ENCODE peak calls at places on chromosome 6, in seven cellular contexts. K is IMR-90, H is lung, X is left ventricle myocardium inferior, I is K562, G is right cardiac atrium, B is aorta. S is an unnamed sample. For H3K27me3, the result is how much of the 10 kb centered on the place peaks cover.

GRCh38 chr6:111576302-111576701 is 29.4 kb downstream of the TRAF3IP2 start:
- DNase-seq in I (no peak), B (no peak), H (no peak), G (no peak), K (peak), X (no peak), S (no peak)

GRCh38 chr6:154218336-154218735 is 138.3 kb downstream of the IPCEF1 start:
- DNase-seq in X (no peak), I (no peak), K (no peak), G (no peak), H (no peak), B (no peak), S (no peak)

GRCh38 chr6:153215242-153215641 is 84.2 kb upstream of the RGS17 start:
- DNase-seq in H (no peak), X (no peak), B (no peak), I (no peak), K (no peak), G (no peak), S (no peak)

GRCh38 chr6:33313709-33314514 is at the start of gene TAPBP:
- DNase-seq in B (peak), G (peak), I (peak), X (peak), H (peak), K (peak), S (peak)

GRCh38 chr6:167398214-167399050 is 73.5 kb downstream of the TTLL2 start:
- DNase-seq in X (no peak), K (no peak), G (no peak), H (no peak), I (no peak), B (no peak), S (no peak)

GRCh38 chr6:22036699-22037098 is 260.1 kb downstream of the PRL start:
- DNase-seq in H (no peak), K (no peak), X (no peak), B (no peak), G (no peak), I (no peak), S (no peak)

GRCh38 chr6:7684843-7685242 is 41.1 kb upstream of the BMP6 start:
- DNase-seq in G (no peak), X (no peak), H (no peak), K (no peak), I (no peak), B (no peak), S (no peak)

GRCh38 chr6:122697458-122697857 is 82.1 kb upstream of the FABP7 start:
- DNase-seq in B (no peak), I (no peak), K (no peak), G (no peak), H (no peak), X (no peak), S (no peak)

GRCh38 chr6:118939683-118940082 is 4.7 kb upstream of the MCM9 start:
- DNase-seq in K (no peak), X (peak), I (no peak), B (no peak), H (no peak), G (peak), S (no peak)

GRCh38 chr6:89483111-89483720 is 50.3 kb downstream of the ANKRD6 start:
- DNase-seq in B (peak), K (no peak), I (no peak), X (peak), G (peak), H (peak), S (no peak)

GRCh38 chr6:44043036-44043478 is 84.2 kb downstream of the MRPL14 start:
- DNase-seq in K (peak), I (no peak), G (no peak), H (no peak), B (no peak), X (no peak), S (no peak)

GRCh38 chr6:43455034-43455747 is at the start of gene DLK2:
- DNase-seq in B (no peak), K (no peak), H (no peak), G (no peak), I (peak), X (no peak), S (peak)

GRCh38 chr6:166446567-166447065 is 63.9 kb upstream of the MPC1 start:
- DNase-seq in K (peak), X (no peak), H (no peak), I (no peak), B (no peak), G (no peak), S (no peak)

GRCh38 chr6:117270960-117271507 is 5.7 kb downstream of the VGLL2 start:
- DNase-seq in X (no peak), G (no peak), I (no peak), K (no peak), B (no peak), H (no peak), S (no peak)
- H3K4me3 ChIP-seq in X (peak), G (peak), I (no peak), K (no peak), B (peak), H (no peak), S (no peak)

GRCh38 chr6:150150458-150150820 is 7.6 kb downstream of the PPP1R14C start:
- DNase-seq in B (no peak), X (no peak), H (no peak), G (no peak), K (no peak), I (no peak), S (no peak)
- H3K27me3 ChIP-seq in B (under half), X (half or more), H (under half), G (under half), K (under half), I (under half), S (under half)

GRCh38 chr6:108689279-108690161 is 128.8 kb downstream of the FOXO3 start:
- DNase-seq in H (peak), B (peak), X (peak), K (peak), G (peak), I (peak), S (peak)
- H3K4me3 ChIP-seq in H (no peak), B (no peak), X (no peak), K (no peak), G (no peak), I (no peak), S (no peak)

GRCh38 chr6:133587396-133587795 is 301.5 kb upstream of the TCF21 start:
- DNase-seq in K (no peak), H (no peak), B (no peak), G (no peak), I (no peak), X (no peak), S (no peak)

GRCh38 chr6:133583907-133584306 is 305.0 kb upstream of the TCF21 start:
- DNase-seq in K (no peak), H (no peak), G (no peak), I (no peak), X (no peak), B (no peak), S (no peak)

GRCh38 chr6:133587841-133588240 is 301.1 kb upstream of the TCF21 start:
- DNase-seq in G (no peak), H (no peak), X (no peak), B (no peak), K (peak), I (no peak), S (no peak)

GRCh38 chr6:133590196-133590595 is 298.7 kb upstream of the TCF21 start:
- DNase-seq in K (no peak), H (no peak), B (no peak), G (no peak), I (no peak), X (no peak), S (no peak)

GRCh38 chr6:133584903-133585302 is 304.0 kb upstream of the TCF21 start:
- DNase-seq in X (no peak), H (no peak), B (no peak), I (no peak), G (no peak), K (no peak), S (no peak)
- H3K27me3 ChIP-seq in X (under half), H (under half), B (under half), I (under half), G (under half), K (under half), S (under half)

GRCh38 chr6:110356778-110357177 is 1.4 kb downstream of the METTL24 start:
- DNase-seq in B (no peak), G (no peak), K (no peak), X (no peak), H (no peak), I (no peak), S (peak)

GRCh38 chr6:110357696-110358535 is at the start of gene METTL24:
- DNase-seq in B (peak), K (no peak), H (no peak), X (no peak), I (no peak), G (peak), S (no peak)

GRCh38 chr6:110359554-110359953 is 1.4 kb upstream of the METTL24 start:
- DNase-seq in H (no peak), G (no peak), X (no peak), B (no peak), I (no peak), K (no peak), S (no peak)

GRCh38 chr6:110357298-110357695 is 852 bp downstream of the METTL24 start:
- DNase-seq in B (no peak), K (no peak), X (no peak), G (no peak), I (no peak), H (no peak), S (no peak)

DNA sequence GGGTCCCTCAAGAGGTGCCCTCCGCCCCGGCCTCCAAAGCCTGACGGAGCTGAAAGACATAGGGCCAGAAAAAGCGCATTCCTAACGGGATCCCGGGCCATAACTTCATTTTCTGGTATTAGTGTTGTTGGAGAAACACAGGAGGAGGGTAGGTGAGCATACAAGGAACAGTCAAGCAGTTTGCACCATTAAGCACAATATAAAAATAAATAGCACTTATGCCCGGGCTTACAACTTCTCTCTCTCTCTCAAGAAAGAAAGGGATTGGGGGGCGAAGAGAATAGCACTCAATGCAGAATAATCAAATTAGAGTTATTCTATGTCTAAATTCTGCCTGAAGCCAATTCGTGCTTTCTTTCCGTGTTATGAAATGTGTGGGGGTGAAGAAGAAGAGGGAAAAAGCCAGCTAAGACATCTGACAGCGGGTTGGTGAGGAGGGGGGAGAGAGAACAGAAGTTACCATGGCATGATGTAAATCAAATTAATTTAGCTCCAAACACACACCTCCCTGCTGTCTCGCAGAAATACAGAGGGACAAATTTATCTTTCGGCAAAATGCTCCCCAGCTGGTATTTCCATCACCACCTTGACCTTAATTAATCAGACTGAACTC is 493 bp upstream of the METTL24 start:
- DNase-seq in X (no peak), B (no peak), G (no peak), K (no peak), H (no peak), I (no peak), S (no peak)
- H3K4me3 ChIP-seq in X (peak), B (peak), G (peak), K (peak), H (no peak), I (no peak), S (peak)

DNA sequence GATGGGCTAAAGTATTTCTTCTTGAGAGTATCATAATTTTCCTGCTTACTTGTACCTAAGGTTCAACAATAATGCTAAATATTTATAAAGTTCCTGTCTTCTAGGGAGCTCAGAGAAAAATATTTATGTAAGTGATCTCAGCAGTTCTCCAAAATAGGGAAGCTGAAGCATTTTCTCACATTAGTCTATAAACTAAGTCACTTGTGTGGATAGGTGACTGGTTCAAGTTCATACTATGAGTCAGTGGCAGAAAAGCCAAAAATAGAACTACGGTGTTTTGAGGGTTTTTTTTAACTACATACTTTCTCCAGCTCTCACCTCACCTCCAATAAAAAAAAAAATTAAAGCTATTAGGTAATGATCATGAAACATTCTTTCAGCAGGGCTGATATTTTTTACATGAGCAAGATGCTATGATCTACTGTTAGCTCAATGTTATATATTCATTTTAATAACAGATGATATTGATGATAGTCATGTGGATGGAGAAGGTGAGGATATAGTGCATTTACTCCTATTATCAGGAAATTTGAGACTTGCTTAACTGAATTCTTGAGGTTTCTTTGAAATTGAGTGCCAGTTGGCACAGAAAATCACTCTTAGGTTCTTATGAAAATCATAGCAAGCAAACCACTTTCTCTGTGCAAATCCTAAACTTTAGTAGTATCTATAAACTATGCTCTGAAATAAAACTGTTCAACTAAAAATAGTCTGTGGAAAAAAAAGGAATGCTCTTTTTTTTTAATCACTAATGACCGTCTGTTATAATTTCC is 4.1 kb upstream of the MOXD1 start:
- DNase-seq in K (peak), G (no peak), X (no peak), B (no peak), H (no peak), I (no peak), S (no peak)
- H3K27me3 ChIP-seq in K (under half), G (under half), X (half or more), B (under half), H (under half), I (under half), S (under half)

GRCh38 chr6:134997133-134997841 is 47.4 kb upstream of the ALDH8A1 start:
- DNase-seq in X (no peak), G (no peak), I (no peak), B (no peak), K (no peak), H (no peak), S (no peak)

GRCh38 chr6:135002229-135002844 is 52.3 kb downstream of the HBS1L start:
- DNase-seq in K (peak), H (no peak), B (no peak), G (no peak), X (no peak), I (peak), S (no peak)

GRCh38 chr6:135002974-135003703 is 51.5 kb downstream of the HBS1L start:
- DNase-seq in G (no peak), H (no peak), X (no peak), K (no peak), I (peak), B (no peak), S (no peak)

GRCh38 chr6:134995536-134995935 is 45.6 kb upstream of the ALDH8A1 start:
- DNase-seq in K (no peak), G (no peak), X (no peak), B (no peak), H (no peak), I (no peak), S (no peak)

DNA sequence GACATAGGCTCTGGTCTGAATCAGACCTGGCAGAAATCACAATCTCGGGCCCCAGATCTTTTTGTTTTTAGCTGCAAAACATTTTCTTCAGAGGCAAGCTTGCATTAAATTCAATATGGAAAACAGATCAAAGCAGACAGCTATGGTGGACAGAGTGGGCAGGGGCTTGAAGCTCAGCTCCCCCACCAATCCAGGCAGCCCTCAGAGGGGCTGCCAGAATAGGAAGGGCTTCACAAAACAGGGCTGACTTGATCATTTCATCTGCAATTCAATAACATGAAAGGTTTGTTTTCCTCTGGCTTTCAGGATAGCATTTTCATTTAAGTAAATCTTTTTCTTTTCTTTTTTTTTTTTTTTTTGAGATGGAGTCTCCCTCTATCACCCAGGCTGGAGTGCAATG is 49.2 kb upstream of the ALDH8A1 start:
- DNase-seq in H (no peak), X (no peak), G (no peak), B (no peak), K (no peak), I (no peak), S (no peak)
- H3K4me3 ChIP-seq in H (no peak), X (no peak), G (no peak), B (no peak), K (no peak), I (no peak), S (no peak)

GRCh38 chr6:41712651-41713103 is 22.7 kb downstream of the TFEB start:
- DNase-seq in X (peak), I (no peak), K (no peak), B (peak), H (peak), G (peak), S (no peak)

GRCh38 chr6:41715779-41716515 is 19.5 kb downstream of the TFEB start:
- DNase-seq in I (no peak), X (no peak), B (no peak), G (no peak), K (no peak), H (no peak), S (no peak)

GRCh38 chr6:41714556-41715273 is 20.7 kb downstream of the TFEB start:
- DNase-seq in X (no peak), G (peak), H (no peak), B (no peak), I (no peak), K (no peak), S (no peak)

GRCh38 chr6:41713161-41713649 is 22.2 kb downstream of the TFEB start:
- DNase-seq in G (peak), I (no peak), H (peak), K (peak), X (peak), B (peak), S (no peak)

DNA sequence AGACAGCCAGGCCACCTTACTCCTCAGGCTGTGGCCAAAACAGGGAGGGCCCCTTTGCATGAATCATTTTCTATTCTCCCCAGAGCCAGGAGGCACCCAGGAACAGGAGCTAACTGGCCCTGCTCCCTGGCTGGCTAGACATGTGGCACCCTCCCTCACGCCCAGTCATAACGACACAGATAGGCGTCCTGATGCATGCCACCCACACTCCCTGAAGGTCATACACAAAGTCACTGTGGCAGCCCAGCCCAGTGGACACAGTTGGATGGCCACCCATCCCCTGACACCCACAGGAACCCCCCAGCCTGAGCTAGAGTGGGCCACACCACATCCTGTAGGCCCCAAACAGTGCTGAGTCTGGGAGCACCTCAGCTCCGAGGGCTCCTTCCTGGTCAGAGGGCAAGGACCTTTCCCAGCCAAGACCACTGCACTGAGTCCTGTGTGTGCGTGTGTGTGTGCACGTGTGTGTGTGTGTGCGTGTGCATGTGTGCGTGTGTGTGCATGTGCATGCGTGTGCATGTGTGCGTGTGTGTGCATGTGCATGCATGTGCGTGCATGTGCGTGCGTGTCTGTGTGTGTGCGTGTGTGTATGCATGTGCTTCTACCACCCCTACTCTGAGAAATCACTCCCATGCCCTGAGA is 21.6 kb downstream of the TFEB start:
- DNase-seq in X (no peak), G (peak), H (no peak), B (no peak), K (no peak), I (no peak), S (no peak)
- H3K27me3 ChIP-seq in X (under half), G (under half), H (under half), B (under half), K (under half), I (under half), S (under half)

DNA sequence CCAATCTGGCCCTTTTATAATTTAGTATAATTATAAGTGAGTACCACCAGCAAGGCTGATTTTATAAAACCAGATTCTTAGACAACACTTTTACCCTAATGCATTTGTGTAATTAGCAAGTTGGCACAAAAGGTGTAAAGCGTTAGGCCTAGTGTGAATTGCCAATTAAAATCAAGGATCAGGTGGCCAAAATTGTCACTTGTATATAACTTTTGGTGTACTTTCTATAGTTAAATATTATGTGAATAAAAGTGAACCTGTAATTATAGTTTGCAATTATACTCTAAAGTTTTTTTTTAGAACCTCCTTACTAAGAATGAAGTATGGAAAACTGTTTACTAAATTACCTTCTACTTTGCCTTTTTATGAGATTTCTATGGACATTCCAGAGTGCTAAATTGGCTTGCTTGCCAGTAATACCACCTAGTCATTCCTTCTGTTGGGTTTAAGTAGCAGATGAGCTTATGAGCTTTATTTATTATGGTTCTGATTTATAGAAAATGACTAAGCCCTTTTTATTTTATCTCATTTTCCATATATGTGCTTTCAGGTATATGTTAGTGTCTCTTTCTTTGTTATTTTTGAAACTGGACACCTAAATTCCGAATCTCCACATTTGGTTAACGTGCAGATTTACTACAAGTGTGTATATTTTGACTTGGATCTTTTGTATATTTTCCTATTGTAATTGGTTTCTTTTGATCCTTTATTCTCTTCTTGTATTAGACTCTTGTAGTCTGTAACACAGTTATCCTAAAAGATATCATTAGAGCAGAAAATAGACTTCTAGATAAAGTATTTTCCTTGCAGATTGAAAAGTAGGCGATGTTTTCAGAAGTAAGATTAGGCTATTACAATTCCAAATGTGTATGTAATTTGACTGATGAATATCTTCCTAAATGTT is 3.9 kb downstream of the STXBP5 start:
- DNase-seq in X (no peak), H (no peak), G (no peak), B (no peak), I (no peak), K (peak), S (no peak)
- H3K4me3 ChIP-seq in X (peak), H (no peak), G (no peak), B (no peak), I (peak), K (no peak), S (no peak)